ENCODE peak calls at places on chromosomes 16 and 17, in nine cellular contexts. C is Caco-2; V is CD8-positive, alpha-beta T cell; A is thyroid gland; O is activated B cell treated with CpG ODN at 0.5 μM for 24 hours; E is A673; D is right atrium auricular region; B is HFFc6; F is H9. X is an unnamed sample.

GRCh38 chr16:21656795-21657768 is 4.7 kb upstream of the IGSF6 start:
- DNase-seq in C (no peak), V (peak; percentile 55), A (peak; percentile 19), O (no peak), E (peak; percentile 72), D (no peak), B (peak; percentile 49), F (no peak), X (no peak)

GRCh38 chr17:78224226-78225087 is 7.0 kb upstream of the TMEM235 start:
- DNase-seq in C (no peak), V (no peak), A (no peak), O (no peak), E (no peak), D (no peak), B (no peak), F (no peak), X (no peak)

GRCh38 chr16:51164167-51164566 is 13.1 kb upstream of the SALL1 start:
- DNase-seq in C (no peak), V (no peak), A (no peak), O (no peak), E (peak; percentile 38), D (no peak), B (peak; percentile 79), F (no peak), X (no peak)

GRCh38 chr16:81066700-81067099 is 10.3 kb downstream of the C16orf46 start:
- DNase-seq in C (no peak), V (no peak), A (no peak), O (no peak), E (no peak), D (no peak), B (no peak), F (no peak), X (no peak)

GRCh38 chr17:14214271-14214670 is 22.4 kb downstream of the CDRT15 start:
- DNase-seq in C (no peak), V (no peak), A (no peak), O (no peak), E (no peak), D (no peak), B (peak; percentile 59), F (no peak), X (no peak)

GRCh38 chr16:29974291-29975133 is 844 bp downstream of the TAOK2 start:
- DNase-seq in C (no peak), V (no peak), A (peak; percentile 8), O (no peak), E (no peak), D (no peak), B (no peak), F (no peak), X (no peak)

GRCh38 chr17:45705123-45706009 is 78.8 kb upstream of the CRHR1 start:
- DNase-seq in C (peak; percentile 64), V (no peak), A (no peak), O (no peak), E (no peak), D (no peak), B (peak; percentile 5), F (no peak), X (no peak)

GRCh38 chr17:82985973-82986372 is 93.4 kb upstream of the METRNL start:
- DNase-seq in C (no peak), V (peak; percentile 83), A (peak; percentile 59), O (no peak), E (no peak), D (peak; percentile 50), B (no peak), F (peak; percentile 71), X (no peak)

GRCh38 chr16:83925957-83926725 is 26.9 kb upstream of the OSGIN1 start:
- DNase-seq in C (peak; percentile 36), V (no peak), A (no peak), O (no peak), E (no peak), D (no peak), B (no peak), F (no peak), X (no peak)

GRCh38 chr16:83926726-83927397 is 26.2 kb upstream of the OSGIN1 start:
- DNase-seq in C (peak; percentile 90), V (peak; percentile 70), A (peak; percentile 85), O (peak; percentile 56), E (peak; percentile 61), D (peak; percentile 73), B (peak; percentile 67), F (peak; percentile 94), X (peak; percentile 90)

GRCh38 chr16:83925095-83925905 is 26.4 kb downstream of the MLYCD start:
- DNase-seq in C (no peak), V (no peak), A (no peak), O (no peak), E (no peak), D (no peak), B (no peak), F (no peak), X (no peak)

GRCh38 chr16:83923581-83924365 is 24.9 kb downstream of the MLYCD start:
- DNase-seq in C (no peak), V (no peak), A (no peak), O (no peak), E (no peak), D (no peak), B (no peak), F (no peak), X (no peak)

GRCh38 chr16:83924686-83925085 is 25.8 kb downstream of the MLYCD start:
- DNase-seq in C (no peak), V (no peak), A (no peak), O (no peak), E (no peak), D (no peak), B (no peak), F (no peak), X (no peak)
- TF ChIP-seq CTCF in C (no peak), V (no peak), A (no peak), O (no peak), E (no peak), D (no peak), B (no peak), F (no peak), X (no peak)

GRCh38 chr17:58757162-58757613 is 1.5 kb downstream of the PPM1E start:
- DNase-seq in C (no peak), V (no peak), A (no peak), O (no peak), E (no peak), D (no peak), B (no peak), F (no peak), X (no peak)

GRCh38 chr17:58756246-58757161 is 850 bp downstream of the PPM1E start:
- DNase-seq in C (no peak), V (no peak), A (peak; percentile 1), O (peak; percentile 15), E (peak; percentile 33), D (no peak), B (no peak), F (peak; percentile 48), X (no peak)

GRCh38 chr17:58758890-58759289 is 3.2 kb downstream of the PPM1E start:
- DNase-seq in C (no peak), V (no peak), A (no peak), O (no peak), E (no peak), D (no peak), B (no peak), F (no peak), X (no peak)

GRCh38 chr17:58760248-58760647 is 4.6 kb downstream of the PPM1E start:
- DNase-seq in C (no peak), V (no peak), A (no peak), O (no peak), E (no peak), D (no peak), B (no peak), F (no peak), X (no peak)

DNA sequence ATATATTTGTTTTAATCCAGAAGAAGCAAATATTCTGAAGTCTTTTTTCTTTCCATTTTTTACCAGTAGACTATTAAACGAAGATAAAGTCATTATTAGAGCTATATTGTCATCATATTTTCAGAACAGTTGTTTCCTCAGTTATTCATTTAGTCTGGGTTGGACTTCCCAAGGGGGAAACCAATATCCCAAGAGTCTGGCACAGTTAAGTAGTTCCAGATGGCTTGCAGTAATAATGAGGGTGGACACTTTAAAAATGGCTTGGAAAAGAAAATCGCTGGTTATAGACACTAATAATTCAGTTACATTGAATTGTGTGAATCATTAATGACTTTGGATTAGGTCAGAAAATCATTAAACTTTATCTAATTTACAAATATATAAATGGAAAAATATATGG is 3.9 kb downstream of the PPM1E start:
- DNase-seq in C (no peak), V (no peak), A (no peak), O (no peak), E (no peak), D (no peak), B (no peak), F (no peak), X (no peak)
- TF ChIP-seq CTCF in C (no peak), V (no peak), A (no peak), O (no peak), E (no peak), D (no peak), B (no peak), F (no peak), X (no peak)

GRCh38 chr17:19273731-19274130 is 36.6 kb downstream of the EPN2 start:
- DNase-seq in C (no peak), V (no peak), A (no peak), O (no peak), E (no peak), D (no peak), B (no peak), F (no peak), X (no peak)

GRCh38 chr17:19274893-19275292 is 37.7 kb downstream of the EPN2 start:
- DNase-seq in C (no peak), V (no peak), A (no peak), O (no peak), E (no peak), D (no peak), B (no peak), F (no peak), X (no peak)

GRCh38 chr17:19275457-19276082 is 38.4 kb downstream of the EPN2 start:
- DNase-seq in C (no peak), V (no peak), A (no peak), O (no peak), E (no peak), D (no peak), B (no peak), F (no peak), X (no peak)

GRCh38 chr17:19281161-19281560 is 44.0 kb downstream of the EPN2 start:
- DNase-seq in C (no peak), V (no peak), A (no peak), O (no peak), E (no peak), D (no peak), B (no peak), F (no peak), X (no peak)

DNA sequence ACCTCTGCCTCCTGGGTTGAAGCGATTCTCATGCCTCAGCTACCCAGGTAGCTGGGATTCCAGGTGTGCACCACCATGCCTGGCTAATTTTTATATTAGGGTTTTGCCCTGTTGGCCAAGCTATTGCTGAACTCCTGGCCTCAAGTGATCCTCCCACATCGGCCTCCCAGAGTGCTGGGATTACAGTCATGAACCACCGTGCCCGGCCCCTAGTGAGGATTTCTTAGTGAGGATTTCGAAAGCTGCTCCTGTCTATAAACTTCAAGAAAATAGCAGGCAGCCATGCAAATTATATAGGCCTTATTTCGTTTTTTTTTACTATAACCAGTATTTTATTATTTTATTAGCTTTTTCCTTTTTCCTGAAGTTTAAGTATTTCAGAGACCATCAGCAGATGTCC is 41.6 kb downstream of the EPN2 start:
- DNase-seq in C (no peak), V (no peak), A (no peak), O (no peak), E (no peak), D (no peak), B (no peak), F (no peak), X (no peak)
- TF ChIP-seq CTCF in C (no peak), V (no peak), A (no peak), O (no peak), E (no peak), D (no peak), B (no peak), F (no peak), X (no peak)

GRCh38 chr16:55255890-55256289 is 68.1 kb upstream of the IRX6 start:
- DNase-seq in C (no peak), V (no peak), A (no peak), O (no peak), E (no peak), D (no peak), B (no peak), F (no peak), X (no peak)

GRCh38 chr16:55253987-55254386 is 70.0 kb upstream of the IRX6 start:
- DNase-seq in C (no peak), V (no peak), A (no peak), O (no peak), E (no peak), D (no peak), B (no peak), F (no peak), X (no peak)

GRCh38 chr16:55256412-55257016 is 67.5 kb upstream of the IRX6 start:
- DNase-seq in C (no peak), V (no peak), A (no peak), O (no peak), E (no peak), D (no peak), B (no peak), F (no peak), X (no peak)

GRCh38 chr16:55261301-55261700 is 62.7 kb upstream of the IRX6 start:
- DNase-seq in C (no peak), V (no peak), A (no peak), O (no peak), E (no peak), D (no peak), B (no peak), F (no peak), X (no peak)

DNA sequence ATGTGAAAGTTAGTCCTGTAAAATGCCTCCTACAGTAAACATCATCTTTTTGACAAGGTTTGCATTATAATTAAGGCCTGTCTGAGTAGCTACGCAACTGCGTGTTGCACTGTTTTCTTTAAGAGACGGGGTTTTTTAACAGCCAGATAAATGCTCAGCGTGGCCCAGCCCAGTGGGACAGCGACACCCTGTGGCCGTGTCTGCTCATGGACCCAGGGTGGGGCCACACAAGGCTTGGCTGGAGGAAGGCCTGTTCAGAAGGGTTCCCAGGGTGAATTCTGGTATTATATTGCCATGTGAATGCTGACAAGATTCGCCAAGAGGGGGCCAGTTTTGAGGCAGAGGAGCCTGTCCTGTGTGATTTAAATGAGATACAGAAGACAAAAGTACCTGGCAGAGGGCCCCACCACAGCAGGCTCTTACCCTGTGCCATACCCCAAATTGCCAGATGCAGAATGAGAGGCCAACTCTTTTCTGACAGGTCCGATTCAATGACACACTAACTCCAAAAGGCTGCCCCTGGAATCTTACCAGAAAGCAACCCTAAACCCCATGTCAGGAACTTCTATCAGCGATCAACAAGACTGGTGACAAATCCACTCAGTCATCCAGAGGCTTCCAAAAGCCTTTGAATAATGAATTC is 65.9 kb upstream of the IRX6 start:
- DNase-seq in C (peak; percentile 65), V (no peak), A (peak; percentile 52), O (no peak), E (peak; percentile 78), D (peak; percentile 65), B (no peak), F (peak; percentile 80), X (peak; percentile 38)
- TF ChIP-seq CTCF in C (peak; percentile 86), V (no peak), A (no peak), O (no peak), E (peak; percentile 92), D (peak; percentile 68), B (peak; percentile 74), F (peak; percentile 98), X (peak; percentile 71)